ENCODE peak calls at places on chromosomes 3 and 15, in six cellular contexts. One of them, this sample, is unnamed.

GRCh38 chr3:182470187-182470586 is 323.1 kb upstream of the ATP11B start:
- DNase-seq in GM12878: no peak
- DNase-seq in HepG2: peak; percentile 2
- DNase-seq in A549: no peak
- DNase-seq in K562: no peak
- DNase-seq in H1: no peak
- DNase-seq in this sample: no peak

GRCh38 chr15:34223904-34224596 is 766 bp upstream of the EMC4 start:
- DNase-seq in GM12878: no peak
- DNase-seq in HepG2: no peak
- DNase-seq in A549: peak; percentile 29
- DNase-seq in K562: peak; percentile 47
- DNase-seq in H1: no peak
- DNase-seq in this sample: peak; percentile 31

GRCh38 chr15:23877502-23878412 is 190.7 kb upstream of the NDN start:
- DNase-seq in GM12878: no peak
- DNase-seq in HepG2: peak; percentile 50
- DNase-seq in A549: peak; percentile 79
- DNase-seq in K562: peak; percentile 71
- DNase-seq in H1: peak; percentile 85
- DNase-seq in this sample: peak; percentile 68

GRCh38 chr3:42080452-42080872 is 10.7 kb upstream of the TRAK1 start:
- DNase-seq in GM12878: peak; percentile 38
- DNase-seq in HepG2: peak; percentile 83
- DNase-seq in A549: peak; percentile 57
- DNase-seq in K562: no peak
- DNase-seq in H1: no peak
- DNase-seq in this sample: no peak

GRCh38 chr3:123792473-123793201 is 91.5 kb downstream of the MYLK start:
- DNase-seq in GM12878: no peak
- DNase-seq in HepG2: no peak
- DNase-seq in A549: no peak
- DNase-seq in K562: no peak
- DNase-seq in H1: peak; percentile 17
- DNase-seq in this sample: no peak

GRCh38 chr3:101791778-101792177 is 12.8 kb downstream of the NXPE3 start:
- DNase-seq in GM12878: peak; percentile 91
- DNase-seq in HepG2: no peak
- DNase-seq in A549: no peak
- DNase-seq in K562: no peak
- DNase-seq in H1: no peak
- DNase-seq in this sample: no peak

GRCh38 chr3:114115151-114115550 is 58.6 kb downstream of the QTRT2 start:
- DNase-seq in GM12878: no peak
- DNase-seq in HepG2: no peak
- DNase-seq in A549: no peak
- DNase-seq in K562: no peak
- DNase-seq in H1: no peak
- DNase-seq in this sample: no peak

GRCh38 chr3:132486086-132486485 is 68.8 kb downstream of the DNAJC13 start:
- DNase-seq in GM12878: no peak
- DNase-seq in HepG2: no peak
- DNase-seq in A549: peak; percentile 21
- DNase-seq in K562: no peak
- DNase-seq in H1: no peak
- DNase-seq in this sample: no peak

GRCh38 chr3:127449489-127450212 is 140.9 kb downstream of the TPRA1 start:
- DNase-seq in GM12878: no peak
- DNase-seq in HepG2: no peak
- DNase-seq in A549: no peak
- DNase-seq in K562: no peak
- DNase-seq in H1: no peak
- DNase-seq in this sample: no peak

GRCh38 chr3:154730221-154730620 is 300.2 kb upstream of the GPR149 start:
- DNase-seq in GM12878: no peak
- DNase-seq in HepG2: no peak
- DNase-seq in A549: no peak
- DNase-seq in K562: no peak
- DNase-seq in H1: no peak
- DNase-seq in this sample: peak; percentile 21

GRCh38 chr3:45509768-45510129 is 84.8 kb upstream of the LIMD1 start:
- DNase-seq in GM12878: no peak
- DNase-seq in HepG2: no peak
- DNase-seq in A549: no peak
- DNase-seq in K562: no peak
- DNase-seq in H1: no peak
- DNase-seq in this sample: no peak

GRCh38 chr3:70554170-70554569 is 241.7 kb upstream of the MDFIC2 start:
- DNase-seq in GM12878: no peak
- DNase-seq in HepG2: no peak
- DNase-seq in A549: no peak
- DNase-seq in K562: no peak
- DNase-seq in H1: no peak
- DNase-seq in this sample: no peak

GRCh38 chr15:68408971-68409370 is 23.0 kb downstream of the ITGA11 start:
- DNase-seq in GM12878: no peak
- DNase-seq in HepG2: no peak
- DNase-seq in A549: no peak
- DNase-seq in K562: no peak
- DNase-seq in H1: peak; percentile 22
- DNase-seq in this sample: no peak

GRCh38 chr3:14472471-14473351 is 67.4 kb downstream of the GRIP2 start:
- DNase-seq in GM12878: no peak
- DNase-seq in HepG2: peak; percentile 20
- DNase-seq in A549: peak; percentile 44
- DNase-seq in K562: no peak
- DNase-seq in H1: no peak
- DNase-seq in this sample: no peak

GRCh38 chr15:85748176-85748575 is 46.5 kb downstream of the KLHL25 start:
- DNase-seq in GM12878: no peak
- DNase-seq in HepG2: no peak
- DNase-seq in A549: no peak
- DNase-seq in K562: no peak
- DNase-seq in H1: peak; percentile 41
- DNase-seq in this sample: no peak

GRCh38 chr15:63051701-63052066 is 9.1 kb downstream of the TPM1 start:
- DNase-seq in GM12878: no peak
- DNase-seq in HepG2: no peak
- DNase-seq in A549: no peak
- DNase-seq in K562: no peak
- DNase-seq in H1: no peak
- DNase-seq in this sample: no peak

GRCh38 chr15:63048986-63049665 is 6.6 kb downstream of the TPM1 start:
- DNase-seq in GM12878: no peak
- DNase-seq in HepG2: peak; percentile 67
- DNase-seq in A549: peak; percentile 85
- DNase-seq in K562: peak; percentile 77
- DNase-seq in H1: peak; percentile 71
- DNase-seq in this sample: peak; percentile 48

GRCh38 chr15:63052128-63052826 is 9.7 kb downstream of the TPM1 start:
- DNase-seq in GM12878: no peak
- DNase-seq in HepG2: no peak
- DNase-seq in A549: no peak
- DNase-seq in K562: no peak
- DNase-seq in H1: no peak
- DNase-seq in this sample: no peak

GRCh38 chr15:63049747-63050439 is 7.3 kb downstream of the TPM1 start:
- DNase-seq in GM12878: no peak
- DNase-seq in HepG2: peak; percentile 56
- DNase-seq in A549: peak; percentile 53
- DNase-seq in K562: no peak
- DNase-seq in H1: no peak
- DNase-seq in this sample: no peak

GRCh38 chr15:63050737-63051700 is 8.5 kb downstream of the TPM1 start:
- DNase-seq in GM12878: no peak
- DNase-seq in HepG2: peak; percentile 78
- DNase-seq in A549: peak; percentile 96
- DNase-seq in K562: peak; percentile 77
- DNase-seq in H1: no peak
- DNase-seq in this sample: no peak
- TF ChIP-seq CHD2 in GM12878: no peak
- TF ChIP-seq CHD2 in HepG2: no peak
- TF ChIP-seq CHD2 in A549: no peak
- TF ChIP-seq CHD2 in K562: no peak
- TF ChIP-seq CHD2 in H1: no peak
- TF ChIP-seq CHD2 in this sample: peak; percentile 40

GRCh38 chr3:160312014-160312624 is 86.9 kb downstream of the C3orf80 start:
- DNase-seq in GM12878: no peak
- DNase-seq in HepG2: no peak
- DNase-seq in A549: no peak
- DNase-seq in K562: peak; percentile 3
- DNase-seq in H1: no peak
- DNase-seq in this sample: peak; percentile 1
- TF ChIP-seq CHD2 in GM12878: no peak
- TF ChIP-seq CHD2 in HepG2: no peak
- TF ChIP-seq CHD2 in A549: no peak
- TF ChIP-seq CHD2 in K562: no peak
- TF ChIP-seq CHD2 in H1: no peak
- TF ChIP-seq CHD2 in this sample: no peak

GRCh38 chr3:56801597-56802410 is at the start of gene ARHGEF3:
- DNase-seq in GM12878: no peak
- DNase-seq in HepG2: peak; percentile 76
- DNase-seq in A549: peak; percentile 75
- DNase-seq in K562: peak; percentile 75
- DNase-seq in H1: peak; percentile 93
- DNase-seq in this sample: peak; percentile 96

GRCh38 chr3:56796996-56797395 is 4.8 kb downstream of the ARHGEF3 start:
- DNase-seq in GM12878: no peak
- DNase-seq in HepG2: no peak
- DNase-seq in A549: no peak
- DNase-seq in K562: no peak
- DNase-seq in H1: no peak
- DNase-seq in this sample: no peak

GRCh38 chr3:56800373-56801150 is 1.2 kb downstream of the ARHGEF3 start:
- DNase-seq in GM12878: no peak
- DNase-seq in HepG2: no peak
- DNase-seq in A549: no peak
- DNase-seq in K562: no peak
- DNase-seq in H1: no peak
- DNase-seq in this sample: no peak

GRCh38 chr3:56801151-56801596 is 575 bp downstream of the ARHGEF3 start:
- DNase-seq in GM12878: no peak
- DNase-seq in HepG2: no peak
- DNase-seq in A549: no peak
- DNase-seq in K562: no peak
- DNase-seq in H1: no peak
- DNase-seq in this sample: no peak

DNA sequence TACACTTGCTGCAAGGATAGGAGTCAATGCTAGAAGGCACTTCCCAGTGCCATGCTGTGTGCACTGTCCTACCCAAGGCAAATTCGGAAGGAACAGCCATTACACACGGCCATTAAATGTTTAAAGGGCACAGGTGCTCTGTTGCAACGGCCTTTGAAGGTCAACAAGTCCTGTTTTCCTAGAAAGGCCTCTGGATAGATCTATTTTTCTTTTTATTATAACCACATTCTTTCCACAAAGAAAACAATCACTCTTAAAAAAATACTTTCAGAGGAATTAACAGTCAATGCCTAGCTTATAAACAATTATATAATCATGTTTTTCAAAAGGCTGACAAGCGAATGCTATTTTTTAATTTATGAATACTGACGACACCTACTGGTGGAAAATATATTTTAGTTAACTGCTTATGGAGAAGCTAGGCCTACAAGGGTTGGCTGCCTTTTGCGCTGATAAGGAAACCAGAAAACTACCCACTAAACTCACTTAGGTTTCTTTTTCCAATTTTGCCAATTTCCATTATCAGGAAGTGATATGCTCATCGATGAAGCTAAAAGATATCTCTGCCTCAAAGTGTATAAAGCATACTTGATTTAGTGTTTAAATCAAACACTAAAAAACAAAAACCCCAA is 2.4 kb downstream of the ARHGEF3 start:
- DNase-seq in GM12878: no peak
- DNase-seq in HepG2: peak; percentile 73
- DNase-seq in A549: peak; percentile 49
- DNase-seq in K562: peak; percentile 52
- DNase-seq in H1: no peak
- DNase-seq in this sample: peak; percentile 59
- TF ChIP-seq CHD2 in GM12878: no peak
- TF ChIP-seq CHD2 in HepG2: no peak
- TF ChIP-seq CHD2 in A549: no peak
- TF ChIP-seq CHD2 in K562: no peak
- TF ChIP-seq CHD2 in H1: no peak
- TF ChIP-seq CHD2 in this sample: no peak

DNA sequence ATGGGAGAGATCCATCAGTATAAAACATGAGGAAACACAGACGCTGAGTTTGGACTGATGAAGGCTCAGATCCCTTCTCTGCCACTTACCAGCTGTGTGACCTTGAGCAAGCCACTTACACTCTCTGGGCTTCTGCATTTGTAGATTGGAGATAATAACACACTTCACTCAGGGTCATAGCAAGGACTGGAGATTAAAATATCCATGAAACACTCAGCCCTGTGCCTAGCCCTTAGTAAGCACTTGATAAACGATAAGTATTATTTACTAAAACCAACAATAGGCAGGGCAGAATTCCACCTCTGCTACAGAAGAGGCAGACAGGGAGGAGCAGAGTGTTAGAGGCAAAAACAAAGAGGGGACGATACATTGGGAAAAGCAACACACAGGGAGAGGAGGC is 420.5 kb upstream of the WNT5A start:
- DNase-seq in GM12878: no peak
- DNase-seq in HepG2: no peak
- DNase-seq in A549: no peak
- DNase-seq in K562: no peak
- DNase-seq in H1: no peak
- DNase-seq in this sample: peak; percentile 19
- TF ChIP-seq CHD2 in GM12878: no peak
- TF ChIP-seq CHD2 in HepG2: no peak
- TF ChIP-seq CHD2 in A549: no peak
- TF ChIP-seq CHD2 in K562: no peak
- TF ChIP-seq CHD2 in H1: no peak
- TF ChIP-seq CHD2 in this sample: no peak

DNA sequence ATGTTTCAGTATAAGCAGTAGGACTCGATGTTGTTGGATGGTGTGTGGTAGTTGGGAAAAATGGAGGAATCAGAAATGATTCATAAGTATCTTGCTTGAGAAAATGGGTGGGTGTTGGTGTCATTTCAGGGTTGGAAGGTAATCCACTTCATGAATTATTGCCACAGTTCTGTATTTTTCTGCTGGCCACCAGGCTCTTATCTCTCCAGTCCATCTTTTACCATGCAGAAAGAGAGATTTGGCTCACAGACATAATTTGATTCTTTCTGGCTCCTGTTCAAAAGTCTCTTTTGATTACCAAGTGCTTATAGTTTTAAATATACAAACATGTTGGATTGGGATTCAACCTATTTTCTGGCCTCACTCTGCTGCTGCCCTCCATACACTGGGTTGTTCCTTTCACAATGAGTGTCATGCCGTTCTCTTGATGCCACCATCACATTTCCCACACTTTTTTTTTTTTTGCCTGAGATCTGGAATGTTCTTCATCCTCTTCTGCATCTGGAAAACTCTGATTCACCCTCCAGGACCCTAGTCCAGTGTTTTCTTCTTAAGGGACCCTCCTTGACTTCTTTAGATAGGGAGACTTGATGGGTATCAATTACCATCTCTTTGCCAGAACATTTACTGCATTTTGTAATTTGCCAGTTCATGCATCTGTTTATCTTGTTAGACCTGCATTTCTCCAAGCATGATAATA is 69.4 kb upstream of the GAP43 start:
- DNase-seq in GM12878: no peak
- DNase-seq in HepG2: no peak
- DNase-seq in A549: no peak
- DNase-seq in K562: no peak
- DNase-seq in H1: no peak
- DNase-seq in this sample: no peak
- TF ChIP-seq CHD2 in GM12878: no peak
- TF ChIP-seq CHD2 in HepG2: no peak
- TF ChIP-seq CHD2 in A549: no peak
- TF ChIP-seq CHD2 in K562: no peak
- TF ChIP-seq CHD2 in H1: no peak
- TF ChIP-seq CHD2 in this sample: peak; percentile 58